ENCODE peak calls at places on chromosomes 1 and 21, in five cellular contexts. K is K562, H is GM12878, E is HepG2, S is SK-N-SH. J is an unnamed sample.
A peak's percentile ranks its signal among the peaks of the same experiment; 100 is the strongest.

GRCh38 chr1:206935491-206936067 is 10.7 kb downstream of the PIGR start:
- DNase-seq in K (peak; percentile 96), H (no peak), E (peak; percentile 69), S (peak; percentile 59), J (no peak)

GRCh38 chr1:109947582-109948284 is 36.8 kb upstream of the AHCYL1 start:
- DNase-seq in K (no peak), H (no peak), E (no peak), S (no peak), J (no peak)

GRCh38 chr1:69263982-69264381 is 303.7 kb upstream of the LRRC7 start:
- DNase-seq in K (no peak), H (no peak), E (no peak), S (peak; percentile 4), J (no peak)

GRCh38 chr1:218591966-218592365 is 246.8 kb downstream of the TGFB2 start:
- DNase-seq in K (no peak), H (no peak), E (no peak), S (no peak), J (no peak)

GRCh38 chr1:163076044-163076443 is 6.9 kb downstream of the RGS4 start:
- DNase-seq in K (no peak), H (no peak), E (no peak), S (no peak), J (no peak)

GRCh38 chr1:33612877-33613487 is 140.5 kb downstream of the ZSCAN20 start:
- DNase-seq in K (peak; percentile 77), H (no peak), E (peak; percentile 48), S (peak; percentile 78), J (peak; percentile 79)

GRCh38 chr1:200938955-200939354 is 44.3 kb downstream of the INAVA start:
- DNase-seq in K (no peak), H (no peak), E (no peak), S (no peak), J (no peak)

GRCh38 chr1:214621178-214621577 is 18.2 kb downstream of the CENPF start:
- DNase-seq in K (no peak), H (no peak), E (no peak), S (no peak), J (no peak)

GRCh38 chr1:33656467-33656866 is 184.0 kb downstream of the ZSCAN20 start:
- DNase-seq in K (no peak), H (no peak), E (no peak), S (no peak), J (no peak)

GRCh38 chr21:44440241-44441040 is 14.9 kb upstream of the LRRC3 start:
- DNase-seq in K (no peak), H (no peak), E (no peak), S (no peak), J (no peak)

GRCh38 chr1:152022521-152022920 is 14.3 kb downstream of the S100A11 start:
- DNase-seq in K (no peak), H (no peak), E (no peak), S (no peak), J (no peak)

GRCh38 chr1:45750298-45751038 is at the start of gene IPP:
- DNase-seq in K (peak; percentile 99), H (peak; percentile 90), E (peak; percentile 95), S (peak; percentile 99), J (peak; percentile 94)

DNA sequence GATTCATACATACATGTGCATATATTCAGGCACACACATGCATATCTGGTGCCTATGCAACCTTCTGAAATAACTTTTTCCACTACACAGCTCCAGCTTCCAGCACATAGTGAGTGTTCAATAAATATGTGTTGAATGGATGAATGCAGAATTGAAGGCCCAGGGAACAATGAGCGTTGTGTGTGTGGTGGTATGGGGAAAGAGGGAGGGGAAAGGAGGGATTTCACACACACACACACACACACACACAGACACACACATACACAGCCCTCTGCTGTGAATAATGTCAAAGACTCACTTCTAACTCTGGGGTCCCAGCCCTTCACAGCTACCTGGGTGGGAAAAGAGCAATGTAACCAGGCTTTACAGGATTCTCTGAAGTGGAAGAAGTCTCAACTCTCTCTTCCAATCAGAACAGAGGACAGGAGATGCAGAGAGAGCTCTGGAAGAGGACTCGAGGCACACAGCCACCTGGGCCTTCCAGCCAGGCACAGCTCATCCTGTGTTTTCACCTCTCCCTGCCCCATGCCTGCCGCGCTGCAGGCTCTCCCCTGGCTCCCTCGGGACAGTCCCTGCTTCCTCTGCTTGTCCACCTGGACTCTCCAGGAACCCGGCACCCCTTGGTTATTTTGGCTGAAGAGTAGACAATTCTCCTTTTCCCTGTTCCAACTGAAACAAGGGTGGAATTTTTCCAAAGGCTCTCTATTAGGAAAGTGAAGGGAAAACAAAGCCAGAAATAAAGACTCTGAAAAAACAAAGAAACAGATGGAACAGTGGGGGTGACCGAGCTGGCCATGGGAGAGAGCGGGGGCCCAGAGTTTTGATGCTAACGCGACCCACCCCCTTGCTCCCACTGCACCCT is 5.5 kb upstream of the IGSF8 start:
- DNase-seq in K (no peak), H (no peak), E (no peak), S (no peak), J (no peak)
- H3K4me2 ChIP-seq in K (no peak overlapping the region), H (no peak overlapping the region), E (peak overlapping the region; percentile 4), S (no peak overlapping the region), J (no peak overlapping the region)

GRCh38 chr1:233459470-233459945 is 132.0 kb downstream of the MAP3K21 start:
- DNase-seq in K (no peak), H (peak; percentile 83), E (no peak), S (no peak), J (no peak)

GRCh38 chr1:233459968-233460367 is 132.4 kb downstream of the MAP3K21 start:
- DNase-seq in K (no peak), H (no peak), E (no peak), S (no peak), J (no peak)

GRCh38 chr1:233461847-233462246 is 134.3 kb downstream of the MAP3K21 start:
- DNase-seq in K (no peak), H (no peak), E (no peak), S (no peak), J (no peak)

GRCh38 chr1:233465745-233466343 is 138.3 kb downstream of the MAP3K21 start:
- DNase-seq in K (no peak), H (no peak), E (no peak), S (no peak), J (no peak)

DNA sequence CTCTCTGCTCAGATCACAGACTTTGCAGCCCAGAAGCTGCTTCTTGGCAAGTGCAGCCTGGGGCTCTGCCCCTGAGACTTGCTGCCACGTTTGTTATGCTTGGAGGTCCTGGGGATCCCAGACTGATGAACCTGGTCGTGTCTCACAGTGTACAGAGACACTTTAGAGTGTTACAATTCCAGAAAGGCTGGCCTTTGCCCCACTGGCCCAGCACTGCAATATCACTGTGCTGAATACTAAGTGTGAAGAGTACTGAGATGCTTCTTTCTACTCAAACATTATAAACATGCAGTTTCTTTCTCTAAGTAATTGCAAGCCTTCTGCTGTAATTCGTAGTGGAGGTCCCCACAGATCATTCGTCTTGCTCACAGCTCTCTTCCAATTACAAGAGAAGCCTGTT is 133.2 kb downstream of the MAP3K21 start:
- DNase-seq in K (no peak), H (no peak), E (no peak), S (no peak), J (no peak)
- TF ChIP-seq ZBTB33 in K (no peak), H (no peak), E (no peak), S (no peak), J (no peak)

GRCh38 chr1:42934111-42934510 is 24.6 kb downstream of the SLC2A1 start:
- DNase-seq in K (no peak), H (no peak), E (no peak), S (no peak), J (no peak)
- TF ChIP-seq YY1 in K (no peak), H (no peak), E (no peak), S (no peak), J (no peak)

GRCh38 chr1:9009438-9010366 is 16.5 kb downstream of the SLC2A7 start:
- DNase-seq in K (peak; percentile 64), H (no peak), E (no peak), S (peak; percentile 60), J (no peak)

GRCh38 chr1:9006956-9007615 is 19.1 kb downstream of the SLC2A7 start:
- DNase-seq in K (no peak), H (no peak), E (no peak), S (no peak), J (no peak)

GRCh38 chr1:9004731-9005708 is 21.2 kb downstream of the SLC2A7 start:
- DNase-seq in K (peak; percentile 91), H (no peak), E (peak; percentile 60), S (peak; percentile 80), J (peak; percentile 72)

GRCh38 chr1:9010781-9011323 is 15.4 kb downstream of the SLC2A7 start:
- DNase-seq in K (no peak), H (peak; percentile 40), E (no peak), S (no peak), J (no peak)

DNA sequence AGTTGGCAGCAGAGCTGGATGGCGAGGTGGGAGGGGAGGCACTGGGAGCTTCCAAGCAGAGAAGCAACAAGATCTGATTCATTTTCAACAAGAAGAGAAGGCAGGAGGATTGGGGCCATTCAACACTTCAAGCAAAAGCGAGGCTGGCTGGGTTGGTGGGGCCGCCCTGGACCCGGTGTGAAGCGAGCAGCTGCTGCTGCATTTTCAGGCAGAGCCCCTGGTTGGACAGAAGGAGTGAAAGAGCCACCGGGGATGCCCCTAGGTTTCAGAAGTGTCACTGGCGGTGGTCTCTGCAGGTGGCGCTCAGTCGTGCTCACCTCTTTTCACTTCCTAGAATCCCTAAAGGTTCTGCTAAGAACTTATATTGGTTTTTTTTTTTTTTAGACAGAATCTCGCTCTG is 18.0 kb downstream of the SLC2A7 start:
- DNase-seq in K (no peak), H (no peak), E (no peak), S (no peak), J (no peak)
- H3K4me2 ChIP-seq in K (no peak overlapping the region), H (peak overlapping the region; percentile 59), E (no peak overlapping the region), S (no peak overlapping the region), J (no peak overlapping the region)

GRCh38 chr1:10639301-10640078 is 157.0 kb downstream of the CASZ1 start:
- DNase-seq in K (no peak), H (no peak), E (no peak), S (peak; percentile 60), J (no peak)
- TF ChIP-seq ZBTB33 in K (peak; percentile 87), H (no peak), E (no peak), S (no peak), J (no peak)

GRCh38 chr1:113223040-113223439 is 150.0 kb downstream of the LRIG2 start:
- DNase-seq in K (no peak), H (no peak), E (no peak), S (no peak), J (no peak)

GRCh38 chr1:113231866-113232265 is 158.4 kb upstream of the MAGI3 start:
- DNase-seq in K (no peak), H (no peak), E (no peak), S (no peak), J (no peak)

GRCh38 chr1:113223546-113223945 is 150.5 kb downstream of the LRIG2 start:
- DNase-seq in K (no peak), H (no peak), E (no peak), S (no peak), J (no peak)

GRCh38 chr1:113226118-113226517 is 153.1 kb downstream of the LRIG2 start:
- DNase-seq in K (no peak), H (peak; percentile 27), E (no peak), S (no peak), J (no peak)
- TF ChIP-seq YY1 in K (no peak), H (no peak), E (no peak), S (no peak), J (no peak)

DNA sequence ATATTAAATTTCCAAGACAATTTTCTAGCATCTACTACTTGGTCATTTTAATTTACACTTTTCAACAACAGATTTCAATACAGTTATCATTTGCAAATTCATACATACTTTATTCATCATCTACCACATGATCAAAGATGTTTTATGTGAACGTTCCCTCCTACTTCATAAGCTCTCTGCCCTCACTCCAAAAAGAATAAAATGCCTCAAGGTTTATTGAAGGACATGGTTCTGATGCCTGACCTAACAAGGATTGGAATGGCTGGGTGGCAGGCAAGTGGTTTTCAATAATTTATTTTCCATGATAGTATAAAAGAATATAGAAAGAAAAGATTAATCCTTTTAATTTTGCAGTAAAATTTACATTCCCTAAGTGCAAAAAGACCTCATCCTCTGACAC is 5.4 kb downstream of the CDKN2C start:
- DNase-seq in K (no peak), H (no peak), E (no peak), S (no peak), J (no peak)
- H3K4me2 ChIP-seq in K (no peak overlapping the region), H (no peak overlapping the region), E (no peak overlapping the region), S (no peak overlapping the region), J (no peak overlapping the region)